ENCODE peak calls at places on chromosome 13, in six cellular contexts. H, D, N, G, E and W are unnamed samples.
A peak's percentile ranks its signal among the peaks of the same experiment; 100 is the strongest.

GRCh38 chr13:61453121-61453520 is 37.5 kb upstream of the PCDH20 start:
- DNase-seq in H (no peak), D (no peak), N (no peak), G (no peak), E (no peak), W (no peak)

GRCh38 chr13:48818495-48818961 is 157.2 kb upstream of the FNDC3A start:
- DNase-seq in H (peak; percentile 88), D (no peak), N (peak; percentile 94), G (no peak), E (peak; percentile 9), W (peak; percentile 80)

GRCh38 chr13:42525035-42525504 is 48.9 kb upstream of the TNFSF11 start:
- DNase-seq in H (peak; percentile 91), D (no peak), N (peak; percentile 91), G (no peak), E (no peak), W (peak; percentile 21)

GRCh38 chr13:85497652-85498051 is 301.6 kb downstream of the SLITRK6 start:
- DNase-seq in H (peak; percentile 82), D (no peak), N (peak; percentile 95), G (no peak), E (no peak), W (peak; percentile 84)

GRCh38 chr13:23567792-23568480 is 2.3 kb upstream of the TNFRSF19 start:
- DNase-seq in H (no peak), D (no peak), N (peak; percentile 38), G (peak; percentile 60), E (peak; percentile 66), W (peak; percentile 13)

GRCh38 chr13:44308352-44308751 is 65.3 kb upstream of the SERP2 start:
- DNase-seq in H (no peak), D (no peak), N (no peak), G (no peak), E (no peak), W (no peak)

GRCh38 chr13:72166102-72166660 is 299.2 kb upstream of the DACH1 start:
- DNase-seq in H (peak; percentile 69), D (no peak), N (no peak), G (no peak), E (no peak), W (no peak)

GRCh38 chr13:74248477-74248876 is 114.3 kb upstream of the KLF12 start:
- DNase-seq in H (no peak), D (no peak), N (no peak), G (no peak), E (no peak), W (no peak)

GRCh38 chr13:34143637-34144036 is 325.7 kb downstream of the RFC3 start:
- DNase-seq in H (peak; percentile 29), D (no peak), N (no peak), G (no peak), E (no peak), W (no peak)

GRCh38 chr13:109412232-109412935 is 374.0 kb downstream of the IRS2 start:
- DNase-seq in H (no peak), D (no peak), N (peak; percentile 81), G (peak; percentile 91), E (peak; percentile 72), W (no peak)

GRCh38 chr13:40597735-40598365 is 68.6 kb downstream of the FOXO1 start:
- DNase-seq in H (peak; percentile 39), D (no peak), N (no peak), G (peak; percentile 23), E (no peak), W (no peak)

GRCh38 chr13:27455331-27455855 is 5.0 kb upstream of the MTIF3 start:
- DNase-seq in H (no peak), D (no peak), N (peak; percentile 15), G (no peak), E (no peak), W (no peak)

GRCh38 chr13:67277581-67277980 is 47.4 kb upstream of the PCDH9 start:
- DNase-seq in H (no peak), D (no peak), N (no peak), G (no peak), E (no peak), W (no peak)

GRCh38 chr13:67217914-67218313 is 12.2 kb downstream of the PCDH9 start:
- DNase-seq in H (no peak), D (no peak), N (no peak), G (no peak), E (no peak), W (no peak)

GRCh38 chr13:108214511-108215383 is 589 bp downstream of the LIG4 start:
- DNase-seq in H (peak; percentile 26), D (no peak), N (peak; percentile 22), G (peak; percentile 47), E (peak; percentile 18), W (peak; percentile 20)

DNA sequence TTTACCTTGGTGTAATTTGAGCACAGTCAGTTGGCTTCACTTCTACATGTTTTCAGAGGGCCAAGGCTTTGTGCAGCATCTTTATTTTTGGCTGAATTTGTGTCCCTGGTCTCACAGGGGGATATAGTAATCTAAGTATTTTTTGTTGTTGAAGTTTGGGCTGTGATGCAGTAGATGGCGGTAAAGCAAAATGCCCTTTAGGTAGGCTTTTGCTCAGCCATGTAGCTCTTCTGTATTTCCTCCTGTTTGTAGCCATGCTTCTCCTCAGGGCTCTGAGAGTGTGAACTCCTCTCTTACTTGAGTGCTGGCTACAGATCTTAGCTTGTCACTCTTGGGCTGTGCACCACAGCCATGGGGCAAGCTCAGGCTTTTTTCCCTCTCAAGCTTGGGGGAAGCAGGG is 328.6 kb downstream of the SLITRK5 start:
- DNase-seq in H (peak; percentile 1), D (no peak), N (peak; percentile 27), G (peak; percentile 4), E (no peak), W (peak; percentile 10)
- TF ChIP-seq CTCF in H (peak; percentile 5), D (no peak), N (peak; percentile 23), G (no peak), E (no peak), W (no peak)

GRCh38 chr13:110680852-110681251 is 25.1 kb downstream of the CARS2 start:
- DNase-seq in H (no peak), D (no peak), N (peak; percentile 30), G (peak; percentile 16), E (peak; percentile 19), W (peak; percentile 38)
- TF ChIP-seq CTCF in H (peak; percentile 50), D (peak; percentile 43), N (peak; percentile 70), G (peak; percentile 43), E (peak; percentile 40), W (no peak)

GRCh38 chr13:37870895-37871550 is 1.5 kb upstream of the TRPC4 start:
- DNase-seq in H (peak; percentile 33), D (no peak), N (peak; percentile 88), G (no peak), E (no peak), W (peak; percentile 13)

GRCh38 chr13:37869756-37870488 is at the start of gene TRPC4:
- DNase-seq in H (peak; percentile 41), D (no peak), N (peak; percentile 89), G (peak; percentile 59), E (peak; percentile 65), W (peak; percentile 78)

GRCh38 chr13:37868691-37869505 is 674 bp downstream of the TRPC4 start:
- DNase-seq in H (no peak), D (no peak), N (peak; percentile 65), G (peak; percentile 8), E (peak; percentile 11), W (no peak)

GRCh38 chr13:37869506-37869755 is 141 bp downstream of the TRPC4 start:
- DNase-seq in H (no peak), D (no peak), N (no peak), G (peak; percentile 10), E (no peak), W (no peak)

GRCh38 chr13:37870489-37870845 is 895 bp upstream of the TRPC4 start:
- DNase-seq in H (no peak), D (no peak), N (no peak), G (no peak), E (no peak), W (no peak)
- TF ChIP-seq CTCF in H (no peak), D (no peak), N (no peak), G (no peak), E (no peak), W (no peak)

GRCh38 chr13:52195052-52195837 is 35.8 kb upstream of the NEK3 start:
- DNase-seq in H (peak; percentile 25), D (peak; percentile 56), N (peak; percentile 88), G (no peak), E (no peak), W (no peak)
- TF ChIP-seq CTCF in H (no peak), D (no peak), N (peak; percentile 30), G (peak; percentile 30), E (no peak), W (no peak)

DNA sequence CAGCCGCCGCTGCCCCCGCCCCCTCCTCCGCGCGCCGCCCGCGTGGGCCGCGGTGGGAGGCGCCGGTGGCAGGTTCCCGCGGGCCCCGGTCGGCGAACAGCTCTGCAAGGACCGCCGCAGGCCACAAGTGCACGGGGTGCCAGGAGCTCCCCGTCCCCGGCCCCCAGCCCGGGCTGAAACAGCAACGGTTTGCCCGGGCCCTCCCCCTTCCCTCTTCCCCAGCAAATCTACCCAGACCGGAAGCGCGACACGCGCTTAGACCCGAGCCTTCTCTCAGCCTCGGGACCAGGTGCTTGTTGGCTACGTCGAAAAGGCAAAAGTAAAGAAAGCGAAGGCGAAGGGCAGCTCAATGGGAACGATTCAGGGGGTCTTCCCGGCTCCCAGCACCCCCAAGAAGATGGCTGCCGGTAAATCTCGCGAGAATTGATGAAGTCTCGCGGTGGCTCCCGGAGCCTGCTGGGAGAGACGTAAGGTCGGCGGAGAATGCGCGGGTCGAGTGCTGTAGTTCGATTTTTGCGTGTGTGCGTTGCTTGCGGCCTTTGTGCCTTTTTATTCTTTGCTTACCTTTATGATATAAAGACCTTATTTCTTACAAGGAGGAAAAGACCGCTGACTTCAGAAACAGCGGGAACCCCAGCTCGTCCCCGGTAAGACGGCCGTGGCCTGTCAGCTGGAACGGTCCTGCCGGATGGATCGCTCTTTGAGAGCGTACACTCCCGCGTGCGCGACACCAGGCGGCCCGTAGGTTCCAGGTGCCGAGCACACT is at the start of gene RBM26:
- DNase-seq in H (peak; percentile 86), D (peak; percentile 94), N (peak; percentile 96), G (peak; percentile 94), E (peak; percentile 93), W (peak; percentile 95)
- TF ChIP-seq CTCF in H (no peak), D (no peak), N (peak; percentile 38), G (peak; percentile 25), E (no peak), W (no peak)